ENCODE peak calls at places on chromosomes 5 and 9, in five cellular contexts. O is WERI-Rb-1, A is upper lobe of right lung, X is astrocyte of the spinal cord, I is neural progenitor cell. L is an unnamed sample.
A peak's percentile ranks its signal among the peaks of the same experiment; 100 is the strongest.

GRCh38 chr5:86679529-86679928 is 61.8 kb downstream of the COX7C start:
- DNase-seq in X (peak; percentile 95), A (no peak), O (peak; percentile 32), I (peak; percentile 50), L (peak; percentile 5)

GRCh38 chr5:56640763-56641406 is 174.5 kb upstream of the MAP3K1 start:
- DNase-seq in A (peak; percentile 72), X (no peak), O (peak; percentile 12), I (no peak), L (no peak)

GRCh38 chr9:27247756-27248155 is 49.2 kb downstream of the EQTN start:
- DNase-seq in A (no peak), O (peak; percentile 43), I (peak; percentile 71), X (peak; percentile 47), L (no peak)

GRCh38 chr9:89044881-89045280 is 53.6 kb downstream of the S1PR3 start:
- DNase-seq in A (no peak), X (no peak), I (no peak), O (no peak), L (no peak)

GRCh38 chr9:89519393-89519805 is 21.5 kb upstream of the SEMA4D start:
- DNase-seq in O (no peak), A (no peak), X (peak; percentile 9), I (no peak), L (no peak)

GRCh38 chr5:170132642-170133448 is 27.1 kb downstream of the FOXI1 start:
- DNase-seq in O (no peak), I (no peak), X (peak; percentile 13), A (no peak), L (peak; percentile 83)

GRCh38 chr5:150596826-150597225 is 43.6 kb upstream of the SYNPO start:
- DNase-seq in A (no peak), I (no peak), O (no peak), X (no peak), L (no peak)

GRCh38 chr5:136525546-136525945 is 160.2 kb upstream of the TRPC7 start:
- DNase-seq in O (peak; percentile 71), A (no peak), X (no peak), I (peak; percentile 36), L (no peak)

GRCh38 chr5:136058031-136058971 is 29.5 kb downstream of the TGFBI start:
- DNase-seq in X (peak; percentile 98), I (peak; percentile 36), O (no peak), A (no peak), L (peak; percentile 98)

GRCh38 chr9:92961627-92962302 is 14.4 kb downstream of the FGD3 start:
- DNase-seq in A (peak; percentile 40), X (no peak), I (no peak), O (no peak), L (no peak)

GRCh38 chr9:132447346-132447745 is 37.3 kb downstream of the CFAP77 start:
- DNase-seq in X (no peak), A (no peak), I (peak; percentile 78), O (peak; percentile 35), L (peak; percentile 1)

GRCh38 chr9:93667006-93667405 is 90.6 kb downstream of the PHF2 start:
- DNase-seq in A (peak; percentile 59), O (peak; percentile 10), X (no peak), I (no peak), L (no peak)

GRCh38 chr5:180900178-180900577 is 1.2 kb downstream of the BTNL8 start:
- DNase-seq in X (no peak), A (no peak), I (no peak), O (no peak), L (no peak)
- H3K4me3 ChIP-seq in X (no peak overlapping the region), A (no peak overlapping the region), I (no peak overlapping the region), O (no peak overlapping the region), L (no peak overlapping the region)

GRCh38 chr5:89300426-89300970 is 417.5 kb upstream of the MEF2C start:
- DNase-seq in I (no peak), O (no peak), X (no peak), A (no peak), L (peak; percentile 30)
- H3K4me3 ChIP-seq in I (no peak overlapping the region), O (no peak overlapping the region), X (no peak overlapping the region), A (no peak overlapping the region), L (no peak overlapping the region)

DNA sequence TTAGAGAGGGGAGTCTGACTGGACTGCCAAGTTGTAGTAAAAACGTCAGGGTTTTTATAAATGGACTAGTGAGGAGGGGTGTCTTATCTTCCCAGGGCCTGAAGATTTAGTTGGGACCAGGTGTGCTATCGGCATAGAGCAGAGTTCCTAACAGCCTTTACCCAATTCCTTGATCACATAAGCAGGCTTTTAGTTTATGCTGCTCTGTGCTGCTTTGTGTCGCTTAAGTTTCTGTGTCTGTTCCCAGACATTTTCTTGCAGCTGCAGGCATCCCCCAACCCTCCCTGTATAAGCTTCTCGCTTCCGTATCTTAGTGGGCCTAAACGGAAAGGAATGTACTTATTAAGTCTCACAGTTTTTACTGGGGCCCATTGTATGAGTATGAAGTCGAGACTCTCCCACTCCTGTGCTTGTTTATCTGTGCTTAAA is 2.6 kb upstream of the SMC5 start:
- DNase-seq in A (no peak), I (peak; percentile 22), O (no peak), X (peak; percentile 82), L (peak; percentile 83)
- H3K4me3 ChIP-seq in A (peak overlapping the region; percentile 87), I (no peak overlapping the region), O (no peak overlapping the region), X (peak overlapping the region; percentile 33), L (peak overlapping the region; percentile 51)

GRCh38 chr5:173689713-173690360 is 73.4 kb upstream of the BOD1 start:
- DNase-seq in O (no peak), I (no peak), X (no peak), A (no peak), L (no peak)
- H3K4me3 ChIP-seq in O (no peak overlapping the region), I (no peak overlapping the region), X (no peak overlapping the region), A (no peak overlapping the region), L (no peak overlapping the region)

GRCh38 chr5:73437126-73438047 is 11.2 kb downstream of the FOXD1 start:
- DNase-seq in X (peak; percentile 91), O (no peak), I (peak; percentile 91), A (no peak), L (peak; percentile 83)

GRCh38 chr5:73434921-73435320 is 13.7 kb downstream of the FOXD1 start:
- DNase-seq in X (no peak), O (no peak), A (no peak), I (no peak), L (no peak)

GRCh38 chr5:73438048-73438896 is 10.3 kb downstream of the FOXD1 start:
- DNase-seq in I (no peak), O (no peak), A (no peak), X (peak; percentile 49), L (no peak)

GRCh38 chr5:73435640-73436534 is 12.7 kb downstream of the FOXD1 start:
- DNase-seq in O (no peak), I (peak; percentile 79), X (peak; percentile 35), A (no peak), L (no peak)

GRCh38 chr5:73436535-73437125 is 11.9 kb downstream of the FOXD1 start:
- DNase-seq in X (peak; percentile 49), I (no peak), O (no peak), A (no peak), L (no peak)
- H3K4me3 ChIP-seq in X (peak overlapping the region; percentile 33), I (peak overlapping the region; percentile 43), O (no peak overlapping the region), A (no peak overlapping the region), L (peak overlapping the region; percentile 19)

DNA sequence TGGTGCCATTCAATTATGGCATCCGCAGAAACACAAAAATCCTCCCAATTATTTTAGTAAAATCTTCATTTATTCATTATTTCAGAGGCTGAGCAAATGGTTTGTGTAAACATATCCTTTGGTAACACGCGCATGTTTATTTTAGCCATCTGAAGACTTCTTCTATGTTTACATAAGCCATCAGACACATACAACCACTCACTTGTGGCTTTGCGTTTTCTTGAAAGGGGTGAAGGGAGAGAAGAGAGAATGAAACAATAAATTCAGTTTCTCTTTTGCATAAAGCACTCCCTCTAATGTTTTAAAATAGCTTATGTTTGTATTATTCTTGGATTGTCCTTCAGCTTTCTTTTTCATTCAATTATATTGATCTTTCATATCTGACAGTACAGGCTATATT is 215.8 kb downstream of the NFIB start:
- DNase-seq in O (no peak), I (no peak), X (peak; percentile 50), A (no peak), L (peak; percentile 13)
- H3K4me3 ChIP-seq in O (no peak overlapping the region), I (no peak overlapping the region), X (no peak overlapping the region), A (no peak overlapping the region), L (peak overlapping the region; percentile 18)

GRCh38 chr9:127567898-127568617 is 44.0 kb upstream of the STXBP1 start:
- DNase-seq in I (peak; percentile 65), X (no peak), O (peak; percentile 34), A (no peak), L (no peak)
- H3K4me3 ChIP-seq in I (peak overlapping the region; percentile 65), X (peak overlapping the region; percentile 89), O (peak overlapping the region; percentile 88), A (peak overlapping the region; percentile 92), L (peak overlapping the region; percentile 90)

L was measured in foreskin fibroblast.